ENCODE peak calls at places on chromosomes 11 and 22, in eight cellular contexts. K is adipocyte, W is neural progenitor cell, B is DND-41, Z is ovary, S is heart right ventricle, V is testis, E is right atrium auricular region. F is an unnamed sample. For H3K4me1 and H3K36me3, the result is how much of the 10 kb centered on the place peaks cover.

GRCh38 chr11:61769169-61769920 is 16.9 kb downstream of the MYRF start:
- DNase-seq in K (peak), W (peak), B (no peak), Z (no peak), S (no peak), V (no peak), E (no peak), F (no peak)

GRCh38 chr11:62719302-62719978 is 7.8 kb downstream of the HNRNPUL2 start:
- DNase-seq in K (no peak), W (no peak), B (no peak), Z (no peak), S (no peak), V (no peak), E (no peak), F (no peak)

GRCh38 chr11:74630043-74630442 is 37.7 kb downstream of the POLD3 start:
- DNase-seq in K (no peak), W (no peak), B (no peak), Z (no peak), S (no peak), V (no peak), E (no peak), F (no peak)

GRCh38 chr22:40077646-40078016 is 82.9 kb downstream of the FAM83F start:
- DNase-seq in K (no peak), W (no peak), B (no peak), Z (no peak), S (no peak), V (no peak), E (no peak), F (no peak)

GRCh38 chr11:15826826-15827225 is 529.5 kb downstream of the SOX6 start:
- DNase-seq in K (peak), W (peak), B (peak), Z (no peak), S (peak), V (peak), E (no peak), F (no peak)

GRCh38 chr11:17558025-17558780 is 11.1 kb downstream of the OTOG start:
- DNase-seq in K (no peak), W (no peak), B (no peak), Z (no peak), S (no peak), V (no peak), E (no peak), F (no peak)

GRCh38 chr11:8814209-8814922 is 96.6 kb upstream of the AKIP1 start:
- DNase-seq in K (no peak), W (no peak), B (peak), Z (no peak), S (no peak), V (no peak), E (no peak), F (no peak)

GRCh38 chr11:121802542-121802941 is 313.5 kb downstream of the BLID start:
- DNase-seq in K (peak), W (peak), B (no peak), Z (peak), S (peak), V (peak), E (no peak), F (no peak)

GRCh38 chr11:62104816-62105610 is 18.8 kb upstream of the INCENP start:
- DNase-seq in K (peak), W (no peak), B (no peak), Z (peak), S (peak), V (no peak), E (no peak), F (no peak)

GRCh38 chr11:117809236-117810055 is 12.4 kb upstream of the DSCAML1 start:
- DNase-seq in K (peak), W (peak), B (no peak), Z (peak), S (peak), V (peak), E (peak), F (no peak)

GRCh38 chr11:80593981-80594380 is 1153.2 kb upstream of the TENM4 start:
- DNase-seq in K (no peak), W (no peak), B (no peak), Z (no peak), S (no peak), V (peak), E (no peak), F (no peak)

GRCh38 chr11:27116684-27117083 is 76.1 kb downstream of the BBOX1 start:
- DNase-seq in K (peak), W (no peak), B (no peak), Z (no peak), S (no peak), V (no peak), E (no peak), F (no peak)

GRCh38 chr11:126118806-126119205 is 56.1 kb upstream of the CDON start:
- DNase-seq in K (no peak), W (no peak), B (no peak), Z (no peak), S (no peak), V (no peak), E (no peak), F (no peak)

GRCh38 chr11:69632900-69633299 is 8.1 kb upstream of the CCND1 start:
- DNase-seq in K (no peak), W (no peak), B (no peak), Z (no peak), S (no peak), V (no peak), E (no peak), F (no peak)
- H3K4me1 ChIP-seq in K (under half), W (under half), B (under half), Z (under half), S (under half), V (under half), E (under half), F (under half)

GRCh38 chr22:24072361-24072760 is 61.3 kb downstream of the CABIN1 start:
- DNase-seq in K (no peak), W (no peak), B (no peak), Z (no peak), S (no peak), V (no peak), E (no peak), F (no peak)
- H3K36me3 ChIP-seq in K (under half), W (under half), B (half or more), Z (under half), S (under half), V (under half), E (under half), F (half or more)

DNA sequence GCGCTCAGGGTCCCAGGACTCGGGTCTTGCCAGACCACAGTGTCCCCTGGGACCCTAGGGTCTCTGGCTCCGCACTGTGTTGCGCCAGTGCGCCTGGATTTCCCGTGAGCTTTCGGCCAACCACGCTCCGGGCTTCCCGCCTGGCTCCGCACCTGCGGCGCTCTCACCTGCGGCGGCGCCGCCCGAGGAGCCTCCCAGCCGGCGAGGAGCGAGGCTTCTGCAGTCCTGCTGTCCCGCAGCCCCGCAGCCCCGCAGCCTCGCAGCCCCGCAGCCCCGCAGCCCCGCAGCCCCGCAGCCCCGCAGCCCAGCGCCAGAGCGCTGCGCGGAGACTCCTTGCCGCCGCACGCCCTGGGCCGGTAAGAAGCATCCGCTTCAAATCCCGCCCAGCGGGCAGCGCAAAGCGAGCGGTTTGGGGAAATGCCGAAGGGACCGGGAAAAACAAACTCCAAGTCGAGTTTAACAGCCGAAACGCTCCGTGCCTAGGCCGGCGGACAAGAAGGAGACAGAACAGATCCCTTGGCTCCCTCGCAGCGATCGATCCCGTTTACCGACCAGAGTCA is 936 bp downstream of the ALX4 start:
- DNase-seq in K (no peak), W (peak), B (no peak), Z (no peak), S (no peak), V (no peak), E (no peak), F (no peak)
- H3K4me3 ChIP-seq in K (peak), W (peak), B (no peak), Z (peak), S (peak), V (peak), E (peak), F (peak)

GRCh38 chr22:41555325-41555724 is 5.5 kb upstream of the CSDC2 start:
- DNase-seq in K (no peak), W (no peak), B (no peak), Z (no peak), S (no peak), V (peak), E (no peak), F (no peak)

GRCh38 chr22:41560095-41560487 is 719 bp upstream of the CSDC2 start:
- DNase-seq in K (no peak), W (no peak), B (no peak), Z (no peak), S (no peak), V (peak), E (no peak), F (no peak)

GRCh38 chr22:41561788-41562187 is 978 bp downstream of the CSDC2 start:
- DNase-seq in K (no peak), W (no peak), B (no peak), Z (no peak), S (no peak), V (peak), E (no peak), F (no peak)

GRCh38 chr22:41561335-41561734 is 525 bp downstream of the CSDC2 start:
- DNase-seq in K (peak), W (peak), B (no peak), Z (peak), S (no peak), V (peak), E (no peak), F (no peak)

GRCh38 chr22:41557401-41558240 is 3.2 kb upstream of the CSDC2 start:
- DNase-seq in K (peak), W (no peak), B (no peak), Z (peak), S (peak), V (peak), E (peak), F (no peak)
- H3K4me1 ChIP-seq in K (under half), W (under half), B (under half), Z (under half), S (under half), V (under half), E (under half), F (under half)

GRCh38 chr22:42877158-42877557 is 20.1 kb upstream of the ARFGAP3 start:
- DNase-seq in K (no peak), W (no peak), B (no peak), Z (no peak), S (no peak), V (no peak), E (no peak), F (no peak)
- H3K36me3 ChIP-seq in K (half or more), W (under half), B (half or more), Z (under half), S (under half), V (under half), E (half or more), F (half or more)

GRCh38 chr11:94974178-94974577 is 669 bp downstream of the KDM4D start:
- DNase-seq in K (no peak), W (no peak), B (no peak), Z (no peak), S (no peak), V (no peak), E (no peak), F (no peak)

GRCh38 chr11:94975599-94975998 is 2.1 kb downstream of the KDM4D start:
- DNase-seq in K (no peak), W (no peak), B (no peak), Z (no peak), S (no peak), V (no peak), E (no peak), F (no peak)

GRCh38 chr11:94968334-94968958 is 4.9 kb downstream of the CWC15 start:
- DNase-seq in K (peak), W (no peak), B (no peak), Z (no peak), S (no peak), V (no peak), E (no peak), F (no peak)

DNA sequence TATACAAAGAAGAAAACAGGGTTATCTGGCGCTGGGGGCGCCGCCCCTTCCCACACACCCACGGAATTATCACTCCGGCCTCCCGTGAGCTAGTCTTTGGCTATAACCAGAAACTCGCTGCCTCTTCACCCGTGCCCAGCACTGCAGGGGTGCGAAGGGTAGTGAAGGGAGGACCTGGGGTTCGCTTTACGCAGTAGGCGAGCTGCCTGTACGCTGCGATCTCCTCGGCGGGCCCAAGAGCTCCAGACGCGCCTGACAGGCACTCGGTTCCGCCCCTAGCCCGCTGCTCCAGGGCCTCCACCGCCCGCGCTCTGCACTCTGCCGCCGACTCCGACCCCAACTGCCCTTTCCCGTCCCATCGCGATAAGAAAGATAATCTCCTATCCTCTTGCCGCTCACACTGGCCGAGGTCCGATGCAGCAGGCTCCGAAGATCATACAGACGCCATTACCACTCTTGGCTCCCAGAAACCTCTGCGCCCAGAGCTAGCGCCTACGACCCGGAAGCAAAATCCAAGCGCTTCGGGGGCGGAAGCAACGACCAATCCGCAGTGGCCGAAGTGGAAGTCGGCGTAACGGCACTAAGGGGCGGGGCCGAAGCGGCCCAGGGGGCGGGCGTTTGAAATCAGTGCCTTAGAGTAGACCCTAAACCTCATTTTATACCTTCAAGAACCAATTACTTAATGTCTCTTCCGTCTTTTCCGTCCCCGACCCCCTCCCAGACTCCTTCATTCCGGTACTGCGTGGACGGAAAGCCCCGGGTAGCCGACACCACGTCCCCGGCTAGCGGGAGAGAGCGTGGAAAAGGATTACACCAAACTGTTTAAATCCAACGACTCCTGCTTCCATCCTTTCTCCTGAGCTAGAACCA is at the start of the genes CWC15 and KDM4D:
- DNase-seq in K (peak), W (peak), B (peak), Z (peak), S (peak), V (peak), E (peak), F (peak)
- H3K4me3 ChIP-seq in K (peak), W (peak), B (peak), Z (peak), S (peak), V (peak), E (peak), F (peak)